ENCODE peak calls at places on chromosomes 1 and 21, in four cellular contexts. C, V, D and W are unnamed samples.

GRCh38 chr1:76074321-76075187 is at the start of gene ST6GALNAC3:
- DNase-seq in V (peak), C (peak), D (peak), W (no peak)

GRCh38 chr1:161733526-161733925 is 12.2 kb downstream of the FCRLB start:
- DNase-seq in V (no peak), D (no peak), C (no peak), W (no peak)

GRCh38 chr1:111769517-111770146 is 13.9 kb downstream of the DDX20 start:
- DNase-seq in V (peak), D (peak), C (no peak), W (peak)

GRCh38 chr1:54989968-54990810 is 8.5 kb upstream of the BSND start:
- DNase-seq in V (no peak), D (no peak), C (no peak), W (no peak)

GRCh38 chr21:43767980-43768867 is 7.9 kb downstream of the CSTB start:
- DNase-seq in V (peak), C (peak), D (no peak), W (no peak)

GRCh38 chr1:8396912-8397406 is 79.0 kb downstream of the SLC45A1 start:
- DNase-seq in C (no peak), V (no peak), D (peak), W (peak)

GRCh38 chr1:117541003-117541402 is 64.8 kb upstream of the TENT5C start:
- DNase-seq in V (no peak), D (no peak), C (no peak), W (no peak)

GRCh38 chr1:151132676-151133338 is 13.6 kb downstream of the SEMA6C start:
- DNase-seq in D (peak), C (peak), V (peak), W (no peak)

GRCh38 chr1:98468111-98468717 is 193.3 kb upstream of the SNX7 start:
- DNase-seq in V (no peak), C (no peak), D (peak), W (no peak)

GRCh38 chr1:198893763-198894444 is 255.1 kb downstream of the PTPRC start:
- DNase-seq in C (no peak), V (no peak), D (no peak), W (no peak)

GRCh38 chr1:73176902-73177301 is 894.6 kb upstream of the NEGR1 start:
- DNase-seq in D (no peak), V (no peak), C (no peak), W (no peak)

GRCh38 chr1:39590546-39590945 is 14.0 kb upstream of the PABPC4 start:
- DNase-seq in C (no peak), D (no peak), V (peak), W (no peak)

GRCh38 chr1:204477036-204477740 is 17.4 kb downstream of the PIK3C2B start:
- DNase-seq in C (no peak), V (no peak), D (no peak), W (no peak)

GRCh38 chr1:204478921-204479320 is 15.7 kb downstream of the PIK3C2B start:
- DNase-seq in D (no peak), C (no peak), V (no peak), W (no peak)

GRCh38 chr1:204479387-204480136 is 15.0 kb downstream of the PIK3C2B start:
- DNase-seq in V (no peak), C (no peak), D (no peak), W (no peak)

GRCh38 chr1:204476563-204476962 is 18.0 kb downstream of the PIK3C2B start:
- DNase-seq in C (no peak), D (no peak), V (peak), W (no peak)

DNA sequence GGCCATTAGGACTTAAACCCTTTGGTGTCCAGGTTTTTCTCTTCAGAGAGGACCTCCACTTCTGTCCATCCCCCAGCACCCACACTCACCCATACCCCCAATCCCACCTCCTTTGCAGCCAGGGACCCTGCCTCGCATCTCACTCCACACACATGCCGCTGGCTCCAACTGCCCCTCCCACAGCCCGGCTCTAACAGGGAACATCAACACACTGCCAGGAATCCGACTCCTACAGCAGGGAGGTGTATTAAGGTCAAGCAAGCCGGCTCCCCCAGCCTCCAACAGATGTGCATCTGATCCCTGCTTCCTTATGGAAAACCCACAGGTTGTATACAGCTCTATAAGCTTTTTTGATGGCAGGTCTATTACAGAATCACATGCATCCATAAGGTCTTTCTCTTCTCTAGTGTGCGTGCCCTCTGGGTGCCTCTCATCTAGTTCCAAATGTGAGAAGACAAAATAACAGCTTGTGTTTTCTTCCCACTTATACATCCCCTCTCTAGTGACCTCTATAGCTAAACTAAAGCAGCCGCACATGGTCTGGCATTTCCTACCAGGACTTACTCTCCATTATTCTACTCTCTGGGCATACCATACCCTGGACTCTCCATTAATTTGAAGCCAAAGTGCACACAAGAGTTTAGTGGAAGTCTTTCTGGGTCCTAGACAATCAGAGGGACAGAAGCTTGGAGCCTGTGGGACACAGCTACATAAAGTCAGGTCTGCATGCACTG is 16.3 kb downstream of the PIK3C2B start:
- DNase-seq in V (no peak), C (no peak), D (no peak), W (no peak)
- TF ChIP-seq NRF1 in V (no peak), C (no peak), D (no peak), W (no peak)

GRCh38 chr1:207830788-207831187 is 78.9 kb downstream of the CD46 start:
- DNase-seq in D (no peak), C (no peak), V (no peak), W (no peak)
- TF ChIP-seq MAX in D (no peak), C (no peak), V (no peak), W (no peak)

GRCh38 chr1:10549919-10550656 is 75.3 kb downstream of the PEX14 start:
- DNase-seq in V (no peak), C (peak), D (no peak), W (no peak)
- TF ChIP-seq NRF1 in V (no peak), C (no peak), D (no peak), W (no peak)

GRCh38 chr1:4460651-4461050 is 193.8 kb upstream of the AJAP1 start:
- DNase-seq in V (no peak), C (no peak), D (no peak), W (no peak)
- TF ChIP-seq MAX in V (no peak), C (no peak), D (no peak), W (no peak)

GRCh38 chr1:34688358-34688757 is 66.5 kb upstream of the GJB5 start:
- DNase-seq in D (no peak), C (no peak), V (no peak), W (no peak)
- TF ChIP-seq NRF1 in D (no peak), C (no peak), V (no peak), W (no peak)

GRCh38 chr21:15224346-15225086 is 159.7 kb upstream of the NRIP1 start:
- DNase-seq in D (no peak), V (no peak), C (no peak), W (no peak)
- TF ChIP-seq MAX in D (no peak), V (no peak), C (no peak), W (no peak)

GRCh38 chr1:234609528-234610042 is 393 bp downstream of the IRF2BP2 start:
- DNase-seq in C (no peak), V (peak), D (peak), W (no peak)

GRCh38 chr1:234608026-234608719 is 1.8 kb downstream of the IRF2BP2 start:
- DNase-seq in D (peak), C (peak), V (peak), W (peak)

GRCh38 chr1:234610061-234610581 is at the start of gene IRF2BP2:
- DNase-seq in C (peak), D (peak), V (peak), W (no peak)

GRCh38 chr1:234607091-234608025 is 2.6 kb downstream of the IRF2BP2 start:
- DNase-seq in C (no peak), V (no peak), D (no peak), W (no peak)

DNA sequence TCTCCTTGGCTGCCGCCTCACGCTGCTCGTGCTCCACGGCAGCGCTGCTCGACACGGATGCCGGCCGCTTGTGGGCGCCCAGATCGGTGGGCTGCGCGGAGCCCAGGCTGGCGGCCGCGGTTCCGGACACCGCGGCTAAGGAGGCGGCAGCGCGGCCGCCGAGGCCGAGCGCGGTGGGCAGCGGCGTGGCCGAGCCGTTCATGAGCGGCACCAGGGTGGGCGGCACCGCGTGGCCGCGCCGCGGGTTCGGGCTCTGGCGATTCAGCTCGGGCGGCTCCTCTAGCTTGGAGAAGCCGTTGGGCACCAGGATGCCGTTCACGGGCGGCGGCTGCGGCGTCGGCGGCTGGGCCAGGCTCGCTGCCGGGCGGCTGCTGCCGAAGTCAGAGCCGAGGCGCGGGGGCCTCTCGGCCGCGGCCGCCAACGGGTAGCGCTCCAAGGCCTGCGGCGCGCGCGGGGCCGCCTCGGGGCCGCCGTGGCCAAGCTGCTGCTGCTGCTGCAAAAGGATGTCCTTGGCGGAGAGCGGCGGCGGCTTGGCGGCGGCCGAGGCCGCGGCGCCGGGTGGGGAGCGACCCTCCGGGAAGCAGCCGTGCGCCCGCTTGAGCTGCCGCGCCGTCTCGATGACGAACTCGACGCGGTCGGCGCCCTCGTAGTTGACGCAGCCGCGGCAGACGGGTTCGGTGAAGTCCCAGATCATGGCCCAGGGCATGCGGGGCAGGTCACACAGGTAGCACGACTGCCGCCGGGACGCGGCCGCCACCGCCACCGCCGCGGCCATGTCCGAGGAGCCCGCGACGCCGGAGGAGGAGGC is 1.1 kb downstream of the IRF2BP2 start:
- DNase-seq in C (peak), D (no peak), V (peak), W (no peak)
- TF ChIP-seq NRF1 in C (no peak), D (no peak), V (no peak), W (no peak)